ENCODE peak calls at places on chromosomes 4 and X, in eight cellular contexts. J, S, O, D, Y, R, G and H are unnamed samples.

GRCh38 chr4:109171098-109171497 is 131.4 kb downstream of the COL25A1 start:
- DNase-seq in J (no peak), S (no peak), O (no peak), D (no peak), Y (no peak), R (no peak), G (no peak), H (no peak)

GRCh38 chr4:152038238-152038637 is 277.4 kb upstream of the GATB start:
- DNase-seq in J (no peak), S (no peak), O (no peak), D (no peak), Y (no peak), R (no peak), G (no peak), H (no peak)

GRCh38 chr4:83852085-83852451 is 316.2 kb downstream of the GPAT3 start:
- DNase-seq in J (no peak), S (no peak), O (no peak), D (no peak), Y (no peak), R (no peak), G (no peak), H (no peak)

GRCh38 chrX:724256-724655 is 93.7 kb downstream of the SHOX start:
- DNase-seq in J (no peak), S (no peak), O (no peak), D (no peak), Y (no peak), R (no peak), G (no peak), H (no peak)

GRCh38 chrX:38279188-38279587 is 48.1 kb downstream of the RPGR start:
- DNase-seq in J (no peak), S (no peak), O (no peak), D (no peak), Y (no peak), R (no peak), G (no peak), H (no peak)

GRCh38 chrX:56569378-56570061 is 6.1 kb downstream of the UBQLN2 start:
- DNase-seq in J (no peak), S (no peak), O (no peak), D (no peak), Y (no peak), R (no peak), G (no peak), H (no peak)

GRCh38 chr4:188030401-188030800 is 34.8 kb downstream of the ZFP42 start:
- DNase-seq in J (no peak), S (no peak), O (no peak), D (no peak), Y (no peak), R (no peak), G (no peak), H (no peak)

GRCh38 chr4:26326791-26327190 is 6.0 kb downstream of the RBPJ start:
- DNase-seq in J (no peak), S (no peak), O (no peak), D (no peak), Y (no peak), R (no peak), G (no peak), H (no peak)

GRCh38 chr4:160928482-160928881 is 1235.3 kb downstream of the FSTL5 start:
- DNase-seq in J (no peak), S (no peak), O (no peak), D (no peak), Y (no peak), R (no peak), G (no peak), H (no peak)

GRCh38 chr4:63717384-63717783 is 691.9 kb downstream of the TECRL start:
- DNase-seq in J (peak), S (no peak), O (peak), D (no peak), Y (peak), R (no peak), G (peak), H (peak)

GRCh38 chrX:129875669-129876068 is 30.3 kb upstream of the UTP14A start:
- DNase-seq in J (peak), S (no peak), O (no peak), D (no peak), Y (no peak), R (no peak), G (peak), H (no peak)

GRCh38 chrX:43953218-43953617 is 20.0 kb downstream of the NDP start:
- DNase-seq in J (no peak), S (no peak), O (no peak), D (no peak), Y (no peak), R (no peak), G (no peak), H (no peak)

GRCh38 chr4:15868065-15868464 is 70.5 kb downstream of the FGFBP1 start:
- DNase-seq in J (no peak), S (no peak), O (no peak), D (no peak), Y (no peak), R (no peak), G (peak), H (no peak)

GRCh38 chrX:11665144-11666040 is at the start of gene ARHGAP6:
- DNase-seq in J (no peak), S (no peak), O (peak), D (no peak), Y (peak), R (no peak), G (peak), H (no peak)

GRCh38 chr4:102343964-102344519 is 1.2 kb downstream of the SLC39A8 start:
- DNase-seq in J (peak), S (no peak), O (no peak), D (no peak), Y (no peak), R (no peak), G (peak), H (no peak)

GRCh38 chr4:188008377-188008776 is 12.8 kb downstream of the ZFP42 start:
- DNase-seq in J (peak), S (no peak), O (no peak), D (no peak), Y (no peak), R (no peak), G (peak), H (no peak)

GRCh38 chr4:105563352-105563751 is 10.9 kb downstream of the ARHGEF38 start:
- DNase-seq in J (no peak), S (no peak), O (no peak), D (no peak), Y (no peak), R (no peak), G (no peak), H (no peak)

GRCh38 chr4:107183155-107183774 is 147.2 kb upstream of the DKK2 start:
- DNase-seq in J (peak), S (no peak), O (peak), D (peak), Y (peak), R (no peak), G (peak), H (peak)